ENCODE peak calls at places on chromosomes 16 and 17, in ten cellular contexts. B is activated T-helper 1 cell treated with anti-CD3 and anti-CD28 coated beads, Interleukin-12 subunit alpha, Interleukin-12 subunit beta, Interleukin-2, Interleukin-4 antibody, amounts not matched to agents 30 ng/mL and 10 ng/mL and 1 ng/mL, durations not matched to agents 14 hours and 24 hours and 36 hours; J is iPS DF 6.9; D is NCI-H1436; C is sciatic nerve; K is activated T-cell treated with anti-CD3 and anti-CD28 coated beads, Interleukin-2, amount 50 U/mL, for 4 hours; M is HEK293T; L is T1000; N is neural crest cell; Q is transverse colon. I is an unnamed sample.

GRCh38 chr16:88798772-88799455 is 4.7 kb upstream of the CDT1 start:
- DNase-seq in B (no peak), J (no peak), D (peak), C (no peak), K (no peak), M (no peak), L (no peak), N (no peak), Q (no peak), I (no peak)

GRCh38 chr17:77543779-77544178 is 403.0 kb downstream of the SEC14L1 start:
- DNase-seq in B (no peak), J (no peak), D (no peak), C (no peak), K (no peak), M (no peak), L (no peak), N (no peak), Q (peak), I (no peak)

GRCh38 chr16:50781043-50781442 is 39.2 kb downstream of the CYLD start:
- DNase-seq in B (no peak), J (peak), D (no peak), C (no peak), K (no peak), M (peak), L (no peak), N (no peak), Q (no peak), I (no peak)

GRCh38 chr16:66382966-66383299 is 16.4 kb downstream of the CDH5 start:
- DNase-seq in B (no peak), J (no peak), D (no peak), C (no peak), K (no peak), M (peak), L (peak), N (no peak), Q (no peak), I (no peak)

GRCh38 chr16:69396187-69397061 is 10.6 kb upstream of the TERF2 start:
- DNase-seq in B (peak), J (no peak), D (peak), C (peak), K (peak), M (peak), L (peak), N (peak), Q (peak), I (peak)

GRCh38 chr17:7704601-7705268 is at the start of gene EFNB3:
- DNase-seq in B (no peak), J (no peak), D (peak), C (no peak), K (peak), M (peak), L (no peak), N (no peak), Q (no peak), I (no peak)

GRCh38 chr17:1958134-1958881 is 66.8 kb downstream of the RTN4RL1 start:
- DNase-seq in B (no peak), J (no peak), D (peak), C (no peak), K (no peak), M (no peak), L (no peak), N (no peak), Q (no peak), I (no peak)

GRCh38 chr17:77210946-77211541 is 70.3 kb downstream of the SEC14L1 start:
- DNase-seq in B (no peak), J (no peak), D (no peak), C (peak), K (no peak), M (no peak), L (no peak), N (no peak), Q (no peak), I (no peak)

GRCh38 chr16:89330177-89330856 is 112.8 kb downstream of the ZNF778 start:
- DNase-seq in B (no peak), J (no peak), D (no peak), C (no peak), K (peak), M (no peak), L (no peak), N (no peak), Q (no peak), I (no peak)

GRCh38 chr17:52986056-52986662 is 827.6 kb upstream of the CA10 start:
- DNase-seq in B (no peak), J (no peak), D (no peak), C (no peak), K (no peak), M (no peak), L (no peak), N (no peak), Q (no peak), I (no peak)

GRCh38 chr17:8103549-8103948 is 14.8 kb downstream of the ALOXE3 start:
- DNase-seq in B (no peak), J (no peak), D (no peak), C (no peak), K (no peak), M (no peak), L (no peak), N (no peak), Q (no peak), I (no peak)

GRCh38 chr16:84153660-84154214 is 8.6 kb downstream of the DNAAF1 start:
- DNase-seq in B (no peak), J (no peak), D (no peak), C (no peak), K (no peak), M (no peak), L (no peak), N (no peak), Q (no peak), I (no peak)

GRCh38 chr17:73554498-73554897 is 89.7 kb downstream of the SDK2 start:
- DNase-seq in B (no peak), J (no peak), D (no peak), C (no peak), K (no peak), M (no peak), L (no peak), N (no peak), Q (no peak), I (no peak)

GRCh38 chr17:15971882-15972281 is 27.0 kb downstream of the ADORA2B start:
- DNase-seq in B (no peak), J (no peak), D (no peak), C (no peak), K (no peak), M (no peak), L (no peak), N (no peak), Q (no peak), I (no peak)

GRCh38 chr17:15261063-15261817 is 3.9 kb downstream of the PMP22 start:
- DNase-seq in B (no peak), J (no peak), D (no peak), C (peak), K (no peak), M (peak), L (no peak), N (peak), Q (peak), I (peak)

GRCh38 chr17:58210922-58211321 is 8.1 kb downstream of the MKS1 start:
- DNase-seq in B (no peak), J (no peak), D (no peak), C (no peak), K (no peak), M (no peak), L (no peak), N (no peak), Q (no peak), I (no peak)

GRCh38 chr16:35908152-35908551 is 2448.7 kb downstream of the TP53TG3F start:
- DNase-seq in B (no peak), J (no peak), D (no peak), C (no peak), K (no peak), M (no peak), L (no peak), N (no peak), Q (no peak), I (no peak)

GRCh38 chr16:12340151-12340733 is 363.7 kb downstream of the SNX29 start:
- DNase-seq in B (peak), J (peak), D (peak), C (no peak), K (no peak), M (peak), L (no peak), N (no peak), Q (peak), I (no peak)

GRCh38 chr17:37488607-37489196 is 989 bp upstream of the DUSP14 start:
- DNase-seq in B (peak), J (no peak), D (peak), C (peak), K (peak), M (peak), L (peak), N (peak), Q (peak), I (peak)

GRCh38 chr16:1870365-1871082 is 1.4 kb downstream of the MEIOB start:
- DNase-seq in B (no peak), J (no peak), D (no peak), C (no peak), K (no peak), M (no peak), L (no peak), N (no peak), Q (no peak), I (no peak)

GRCh38 chr16:47463771-47464624 is 2.9 kb downstream of the PHKB start:
- DNase-seq in B (no peak), J (no peak), D (no peak), C (no peak), K (no peak), M (no peak), L (no peak), N (no peak), Q (no peak), I (no peak)

GRCh38 chr16:87996962-87997880 is 46.0 kb downstream of the BANP start:
- DNase-seq in B (no peak), J (no peak), D (no peak), C (no peak), K (no peak), M (no peak), L (no peak), N (no peak), Q (no peak), I (no peak)

GRCh38 chr16:53565300-53565699 is 62.3 kb upstream of the AKTIP start:
- DNase-seq in B (no peak), J (no peak), D (no peak), C (no peak), K (no peak), M (no peak), L (no peak), N (no peak), Q (no peak), I (no peak)

GRCh38 chr16:12119562-12119961 is 143.0 kb downstream of the SNX29 start:
- DNase-seq in B (no peak), J (no peak), D (no peak), C (peak), K (no peak), M (no peak), L (no peak), N (no peak), Q (peak), I (peak)

GRCh38 chr16:3520398-3520797 is 19.6 kb downstream of the CLUAP1 start:
- DNase-seq in B (no peak), J (no peak), D (no peak), C (no peak), K (no peak), M (no peak), L (no peak), N (no peak), Q (no peak), I (no peak)

GRCh38 chr16:1790611-1791255 is 2.8 kb downstream of the IGFALS start:
- DNase-seq in B (no peak), J (no peak), D (no peak), C (no peak), K (no peak), M (no peak), L (no peak), N (no peak), Q (no peak), I (no peak)

GRCh38 chr16:66886914-66887313 is 6.6 kb downstream of the PDP2 start:
- DNase-seq in B (no peak), J (no peak), D (no peak), C (no peak), K (no peak), M (no peak), L (no peak), N (no peak), Q (no peak), I (no peak)

GRCh38 chr16:62821771-62822170 is 785.5 kb upstream of the CDH8 start:
- DNase-seq in B (no peak), J (no peak), D (no peak), C (no peak), K (no peak), M (no peak), L (no peak), N (no peak), Q (no peak), I (no peak)

I was measured in heart left ventricle.